ENCODE peak calls at places on chromosomes 1 and 21, in ten cellular contexts. R, M, F, I, G, P, N, Q, Z and L are unnamed samples.

GRCh38 chr1:36161656-36162531 is 5.9 kb downstream of the MAP7D1 start:
- DNase-seq in R (peak), M (no peak), F (no peak), I (peak), G (peak), P (no peak), N (peak), Q (peak), Z (peak), L (no peak)

GRCh38 chr21:45940621-45941337 is 40.8 kb upstream of the COL6A1 start:
- DNase-seq in R (no peak), M (no peak), F (no peak), I (no peak), G (no peak), P (no peak), N (no peak), Q (no peak), Z (no peak), L (peak)

GRCh38 chr1:23521588-23521987 is 9.4 kb downstream of the E2F2 start:
- DNase-seq in R (no peak), M (no peak), F (peak), I (no peak), G (peak), P (no peak), N (no peak), Q (no peak), Z (no peak), L (no peak)

GRCh38 chr1:162873671-162874666 is 13.0 kb upstream of the CCDC190 start:
- DNase-seq in R (no peak), M (no peak), F (no peak), I (no peak), G (no peak), P (no peak), N (no peak), Q (no peak), Z (no peak), L (no peak)

GRCh38 chr21:43271452-43272020 is 102.7 kb downstream of the CRYAA start:
- DNase-seq in R (no peak), M (no peak), F (peak), I (no peak), G (no peak), P (no peak), N (no peak), Q (peak), Z (no peak), L (no peak)

GRCh38 chr1:224497714-224498573 is 63.3 kb upstream of the WDR26 start:
- DNase-seq in R (no peak), M (no peak), F (no peak), I (peak), G (peak), P (no peak), N (peak), Q (no peak), Z (no peak), L (no peak)

GRCh38 chr1:19059773-19060172 is 103.3 kb upstream of the IFFO2 start:
- DNase-seq in R (no peak), M (no peak), F (no peak), I (no peak), G (no peak), P (no peak), N (no peak), Q (no peak), Z (no peak), L (no peak)

GRCh38 chr1:71081697-71082080 is 854 bp upstream of the ZRANB2 start:
- DNase-seq in R (no peak), M (peak), F (no peak), I (no peak), G (no peak), P (no peak), N (peak), Q (peak), Z (peak), L (no peak)

GRCh38 chr1:8015809-8016165 is 10.3 kb downstream of the ERRFI1 start:
- DNase-seq in R (no peak), M (no peak), F (no peak), I (no peak), G (no peak), P (no peak), N (no peak), Q (no peak), Z (no peak), L (no peak)

GRCh38 chr1:87712261-87712674 is 383.6 kb downstream of the LMO4 start:
- DNase-seq in R (no peak), M (no peak), F (no peak), I (no peak), G (no peak), P (no peak), N (no peak), Q (no peak), Z (no peak), L (no peak)

GRCh38 chr1:36650200-36651065 is 167.7 kb upstream of the CSF3R start:
- DNase-seq in R (peak), M (peak), F (peak), I (peak), G (peak), P (peak), N (peak), Q (no peak), Z (peak), L (no peak)

GRCh38 chr1:8025671-8026144 is 401 bp downstream of the ERRFI1 start:
- DNase-seq in R (no peak), M (no peak), F (no peak), I (no peak), G (no peak), P (no peak), N (peak), Q (no peak), Z (no peak), L (no peak)

GRCh38 chr21:25837545-25838263 is 102.9 kb downstream of the GABPA start:
- DNase-seq in R (no peak), M (no peak), F (no peak), I (no peak), G (no peak), P (no peak), N (no peak), Q (no peak), Z (no peak), L (no peak)

GRCh38 chr1:75672528-75673393 is 51.7 kb upstream of the ACADM start:
- DNase-seq in R (no peak), M (no peak), F (no peak), I (no peak), G (peak), P (no peak), N (peak), Q (no peak), Z (no peak), L (no peak)

GRCh38 chr1:207842506-207842905 is 68.4 kb downstream of the CD34 start:
- DNase-seq in R (no peak), M (no peak), F (no peak), I (no peak), G (no peak), P (no peak), N (no peak), Q (no peak), Z (no peak), L (no peak)

GRCh38 chr21:31870472-31870871 is 2.3 kb upstream of the HUNK start:
- DNase-seq in R (no peak), M (no peak), F (no peak), I (no peak), G (no peak), P (no peak), N (no peak), Q (no peak), Z (no peak), L (no peak)

GRCh38 chr1:113029822-113030221 is 43.2 kb upstream of the LRIG2 start:
- DNase-seq in R (no peak), M (no peak), F (no peak), I (no peak), G (no peak), P (no peak), N (no peak), Q (no peak), Z (no peak), L (no peak)

GRCh38 chr1:63626222-63626621 is 33.0 kb downstream of the PGM1 start:
- DNase-seq in R (no peak), M (no peak), F (no peak), I (no peak), G (no peak), P (no peak), N (no peak), Q (no peak), Z (no peak), L (no peak)

GRCh38 chr1:156795374-156795733 is 21.3 kb downstream of the SH2D2A start:
- DNase-seq in R (no peak), M (no peak), F (no peak), I (no peak), G (no peak), P (no peak), N (no peak), Q (no peak), Z (no peak), L (no peak)

GRCh38 chr1:65581120-65581519 is 160.7 kb downstream of the LEPR start:
- DNase-seq in R (no peak), M (no peak), F (no peak), I (no peak), G (no peak), P (no peak), N (no peak), Q (no peak), Z (no peak), L (no peak)
- TF ChIP-seq CTCF in R (no peak), M (no peak), F (no peak), I (no peak), G (peak), P (no peak), N (no peak), Q (no peak), Z (no peak), L (no peak)

DNA sequence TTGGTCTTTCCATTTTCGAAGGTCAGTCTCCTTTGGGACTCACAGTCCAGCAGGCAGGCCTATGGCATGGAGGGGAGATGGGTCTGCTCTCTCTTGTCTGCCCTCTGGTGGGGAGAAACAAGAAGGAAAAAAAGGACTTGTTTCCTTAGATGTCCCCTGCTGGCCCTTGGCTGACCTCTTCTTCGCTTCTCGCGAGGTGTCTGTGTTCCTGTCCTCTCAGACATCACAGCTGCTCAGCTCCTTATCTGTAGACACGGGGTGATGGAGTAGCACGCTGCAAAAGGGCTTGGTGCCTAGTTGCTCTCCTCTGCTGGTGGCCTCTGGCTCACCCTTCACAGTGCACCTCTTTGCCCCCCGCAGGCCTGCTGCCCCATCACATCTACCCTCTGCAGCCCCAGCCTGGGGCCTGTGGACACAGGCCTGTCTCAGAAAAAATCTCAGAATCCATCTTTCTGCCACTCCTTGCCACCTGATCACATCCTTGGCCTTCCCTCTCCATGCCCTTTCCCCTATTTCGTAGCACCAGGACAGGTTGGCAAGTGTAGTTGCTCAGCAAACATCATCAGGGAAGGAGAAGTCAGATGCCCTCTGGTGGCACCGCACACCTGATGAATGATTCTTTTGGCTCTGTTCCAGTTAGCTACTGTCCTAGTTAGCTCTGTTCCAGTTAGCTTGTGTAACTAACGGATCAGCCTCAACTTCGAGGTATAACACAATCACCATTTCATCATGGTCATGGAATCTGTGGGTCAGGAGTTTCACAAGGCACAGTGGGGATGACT is 18.7 kb upstream of the AK2 start:
- DNase-seq in R (peak), M (peak), F (peak), I (peak), G (peak), P (peak), N (peak), Q (peak), Z (peak), L (peak)
- TF ChIP-seq CTCF in R (peak), M (peak), F (peak), I (peak), G (peak), P (peak), N (peak), Q (peak), Z (peak), L (peak)

DNA sequence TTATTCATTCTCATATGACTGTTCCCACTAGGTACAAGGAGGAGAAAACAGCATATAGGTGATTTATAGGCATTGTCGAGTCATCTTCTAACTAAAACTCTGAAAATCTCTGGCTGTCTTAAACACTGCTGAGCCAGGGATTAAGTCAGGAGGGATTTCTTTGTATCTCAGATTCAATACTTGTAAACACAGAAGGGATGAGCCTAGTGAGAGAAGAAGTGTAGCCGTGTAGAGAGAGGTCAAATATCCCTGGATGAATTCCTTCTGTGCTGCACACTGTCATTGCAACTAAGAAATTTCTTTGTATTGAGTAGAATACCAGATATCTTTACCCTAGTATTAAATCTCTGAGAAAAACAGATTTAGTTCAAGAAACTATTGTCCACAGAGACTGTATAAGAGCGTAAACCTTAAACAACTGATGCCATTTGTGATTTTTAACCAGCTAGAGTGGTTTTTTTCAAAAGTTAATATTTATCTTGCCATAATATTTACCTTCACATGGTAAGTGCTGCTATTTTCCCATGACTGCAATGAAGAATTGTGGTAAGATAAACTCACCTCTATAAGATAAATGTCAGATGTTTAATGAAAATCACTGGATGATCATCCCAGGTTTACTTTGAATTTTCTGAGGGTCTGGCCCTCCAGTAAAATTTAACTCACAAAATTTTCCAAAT is 465.4 kb downstream of the RWDD3 start:
- DNase-seq in R (no peak), M (no peak), F (no peak), I (no peak), G (no peak), P (no peak), N (no peak), Q (no peak), Z (no peak), L (no peak)
- TF ChIP-seq CTCF in R (no peak), M (no peak), F (no peak), I (no peak), G (no peak), P (no peak), N (no peak), Q (no peak), Z (no peak), L (no peak)

GRCh38 chr1:212560933-212561460 is 47.6 kb upstream of the ATF3 start:
- DNase-seq in R (no peak), M (no peak), F (no peak), I (no peak), G (no peak), P (no peak), N (no peak), Q (no peak), Z (no peak), L (no peak)
- TF ChIP-seq CTCF in R (no peak), M (no peak), F (no peak), I (no peak), G (no peak), P (no peak), N (no peak), Q (no peak), Z (no peak), L (no peak)

DNA sequence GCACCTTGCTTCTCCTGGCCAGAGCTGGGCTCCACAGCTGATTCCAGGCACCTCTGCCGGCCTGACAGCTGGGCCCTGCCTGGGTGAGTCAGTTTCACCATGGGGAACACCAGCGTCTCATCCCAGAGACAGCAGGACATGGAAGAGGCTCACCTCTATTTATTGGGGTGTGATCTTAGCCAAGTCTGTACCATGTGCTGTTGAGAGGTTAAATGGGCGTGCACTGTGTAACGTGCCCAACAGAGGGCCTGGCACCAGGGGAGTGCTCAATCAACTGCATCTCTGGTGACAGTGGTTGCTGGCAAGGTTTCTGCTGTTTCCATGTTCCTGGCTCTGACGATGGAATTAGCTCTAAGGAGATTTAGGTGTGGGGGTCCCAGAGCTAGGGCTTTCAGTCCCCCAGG is 890 bp downstream of the CPLANE2 start:
- DNase-seq in R (peak), M (no peak), F (peak), I (peak), G (no peak), P (no peak), N (peak), Q (no peak), Z (peak), L (no peak)
- TF ChIP-seq CTCF in R (peak), M (peak), F (peak), I (no peak), G (peak), P (peak), N (peak), Q (peak), Z (no peak), L (peak)

GRCh38 chr21:30839304-30839703 is 9.7 kb upstream of the KRTAP7-1 start:
- DNase-seq in R (peak), M (peak), F (peak), I (no peak), G (peak), P (peak), N (peak), Q (no peak), Z (peak), L (no peak)
- TF ChIP-seq CTCF in R (no peak), M (peak), F (peak), I (no peak), G (peak), P (peak), N (peak), Q (peak), Z (no peak), L (peak)

GRCh38 chr1:100746542-100746932 is 27.0 kb downstream of the VCAM1 start:
- DNase-seq in R (no peak), M (no peak), F (no peak), I (no peak), G (no peak), P (no peak), N (no peak), Q (no peak), Z (no peak), L (no peak)

GRCh38 chr1:100752806-100753205 is 33.3 kb downstream of the VCAM1 start:
- DNase-seq in R (no peak), M (no peak), F (no peak), I (no peak), G (no peak), P (no peak), N (no peak), Q (no peak), Z (no peak), L (no peak)

GRCh38 chr1:100747821-100748220 is 28.3 kb downstream of the VCAM1 start:
- DNase-seq in R (no peak), M (no peak), F (no peak), I (no peak), G (no peak), P (no peak), N (no peak), Q (no peak), Z (no peak), L (no peak)

GRCh38 chr1:100750002-100750885 is 30.7 kb downstream of the VCAM1 start:
- DNase-seq in R (no peak), M (no peak), F (peak), I (no peak), G (peak), P (no peak), N (no peak), Q (no peak), Z (no peak), L (no peak)
- TF ChIP-seq CTCF in R (no peak), M (no peak), F (no peak), I (no peak), G (peak), P (no peak), N (no peak), Q (no peak), Z (no peak), L (no peak)